ENCODE peak calls at places on chromosomes 3 and 15, in seven cellular contexts. W is H9, B is trophoblast cell, C is neuronal stem cell, D is IMR-90, Q is mesendoderm, E is H1. K is an unnamed sample.
A peak's percentile ranks its signal among the peaks of the same experiment; 100 is the strongest.

GRCh38 chr3:56251343-56251945 is 216.8 kb downstream of the ERC2 start:
- DNase-seq in W (no peak), B (peak; percentile 43), C (peak; percentile 35), D (peak; percentile 51), Q (peak; percentile 56), E (no peak), K (peak; percentile 72)

GRCh38 chr3:69770976-69771634 is 31.8 kb downstream of the MITF start:
- DNase-seq in W (no peak), B (no peak), C (no peak), D (peak; percentile 87), Q (peak; percentile 38), E (no peak), K (peak; percentile 91)

GRCh38 chr15:70835415-70835814 is 18.5 kb downstream of the LARP6 start:
- DNase-seq in W (no peak), B (no peak), C (no peak), D (no peak), Q (no peak), E (no peak), K (no peak)

GRCh38 chr15:73934281-73934680 is 8.0 kb downstream of the LOXL1 start:
- DNase-seq in W (no peak), B (peak; percentile 42), C (no peak), D (no peak), Q (no peak), E (no peak), K (no peak)

GRCh38 chr3:63724987-63725386 is 72.5 kb downstream of the SNTN start:
- DNase-seq in W (peak; percentile 37), B (no peak), C (no peak), D (peak; percentile 87), Q (peak; percentile 92), E (peak; percentile 50), K (no peak)

GRCh38 chr3:126130081-126130855 is 46.3 kb upstream of the SLC41A3 start:
- DNase-seq in W (no peak), B (no peak), C (no peak), D (no peak), Q (no peak), E (no peak), K (no peak)

GRCh38 chr3:127690823-127691452 is 18.2 kb downstream of the ABTB1 start:
- DNase-seq in W (peak; percentile 89), B (peak; percentile 46), C (no peak), D (peak; percentile 70), Q (peak; percentile 88), E (no peak), K (peak; percentile 76)

GRCh38 chr3:71309886-71310285 is 273.6 kb downstream of the FOXP1 start:
- DNase-seq in W (no peak), B (no peak), C (no peak), D (peak; percentile 47), Q (no peak), E (no peak), K (no peak)

GRCh38 chr3:142904639-142905441 is 16.0 kb upstream of the PCOLCE2 start:
- DNase-seq in W (peak; percentile 43), B (no peak), C (no peak), D (no peak), Q (peak; percentile 77), E (no peak), K (no peak)

GRCh38 chr3:181729071-181729915 is 17.6 kb downstream of the SOX2 start:
- DNase-seq in W (no peak), B (no peak), C (no peak), D (no peak), Q (no peak), E (no peak), K (no peak)

GRCh38 chr3:147572970-147573340 is 163.8 kb downstream of the ZIC1 start:
- DNase-seq in W (no peak), B (no peak), C (no peak), D (no peak), Q (no peak), E (no peak), K (no peak)

GRCh38 chr15:95215016-95215415 is 983.7 kb downstream of the MCTP2 start:
- DNase-seq in W (no peak), B (no peak), C (no peak), D (no peak), Q (no peak), E (no peak), K (no peak)

GRCh38 chr3:169479314-169479939 is 184.1 kb downstream of the MECOM start:
- DNase-seq in W (no peak), B (peak; percentile 29), C (no peak), D (no peak), Q (no peak), E (no peak), K (no peak)

GRCh38 chr3:126996905-126997304 is 14.0 kb downstream of the PLXNA1 start:
- DNase-seq in W (no peak), B (no peak), C (no peak), D (peak; percentile 15), Q (no peak), E (no peak), K (no peak)

GRCh38 chr3:50450135-50450911 is 53.1 kb downstream of the CACNA2D2 start:
- DNase-seq in W (no peak), B (peak; percentile 31), C (no peak), D (peak; percentile 15), Q (no peak), E (no peak), K (no peak)

GRCh38 chr3:8301977-8302589 is 199.5 kb upstream of the LMCD1 start:
- DNase-seq in W (no peak), B (no peak), C (peak; percentile 32), D (peak; percentile 59), Q (peak; percentile 75), E (no peak), K (peak; percentile 56)

GRCh38 chr3:8368598-8368997 is 133.0 kb upstream of the LMCD1 start:
- DNase-seq in W (no peak), B (no peak), C (no peak), D (no peak), Q (no peak), E (no peak), K (no peak)

DNA sequence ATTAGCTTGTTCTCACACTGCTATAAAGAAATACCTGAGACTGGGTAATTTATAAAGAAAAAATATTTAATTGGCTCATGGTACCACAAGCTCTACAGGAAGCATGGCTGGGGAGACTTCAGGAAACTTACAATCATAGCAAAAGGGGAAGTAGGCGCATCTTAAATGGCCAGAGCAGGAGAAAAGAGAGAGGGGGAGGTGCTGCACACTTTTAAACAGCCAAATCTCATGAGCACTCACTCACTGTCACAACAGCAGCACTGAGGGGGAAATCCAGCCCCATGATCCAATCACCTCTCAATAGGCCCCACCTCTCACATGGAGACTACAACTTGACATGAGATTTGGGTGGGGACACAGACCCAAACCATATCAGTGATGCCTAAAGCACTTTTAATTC is 82.5 kb downstream of the DCLK3 start:
- DNase-seq in W (no peak), B (no peak), C (no peak), D (no peak), Q (no peak), E (no peak), K (no peak)
- H2BK120ac ChIP-seq in W (no peak overlapping the region), B (no peak overlapping the region), C (no peak overlapping the region), D (peak overlapping the region; percentile 32), Q (no peak overlapping the region), E (no peak overlapping the region), K (no peak overlapping the region)

GRCh38 chr15:38438031-38438986 is 15.6 kb upstream of the FAM98B start:
- DNase-seq in W (no peak), B (peak; percentile 86), C (no peak), D (peak; percentile 14), Q (no peak), E (no peak), K (peak; percentile 30)
- H2BK120ac ChIP-seq in W (no peak overlapping the region), B (no peak overlapping the region), C (no peak overlapping the region), D (no peak overlapping the region), Q (no peak overlapping the region), E (no peak overlapping the region), K (no peak overlapping the region)

GRCh38 chr3:188712257-188712924 is 459.4 kb upstream of the TPRG1 start:
- DNase-seq in W (no peak), B (no peak), C (no peak), D (peak; percentile 92), Q (no peak), E (no peak), K (peak; percentile 88)
- H2BK120ac ChIP-seq in W (no peak overlapping the region), B (no peak overlapping the region), C (no peak overlapping the region), D (peak overlapping the region; percentile 41), Q (no peak overlapping the region), E (no peak overlapping the region), K (no peak overlapping the region)

GRCh38 chr3:193343726-193344222 is 34.8 kb downstream of the ATP13A5 start:
- DNase-seq in W (no peak), B (no peak), C (no peak), D (no peak), Q (no peak), E (no peak), K (no peak)

GRCh38 chr3:193345431-193345830 is 33.1 kb downstream of the ATP13A5 start:
- DNase-seq in W (no peak), B (no peak), C (no peak), D (no peak), Q (no peak), E (no peak), K (no peak)

GRCh38 chr3:193344471-193344870 is 34.1 kb downstream of the ATP13A5 start:
- DNase-seq in W (no peak), B (no peak), C (no peak), D (no peak), Q (no peak), E (no peak), K (no peak)

GRCh38 chr3:193346259-193346658 is 32.3 kb downstream of the ATP13A5 start:
- DNase-seq in W (peak; percentile 39), B (no peak), C (no peak), D (no peak), Q (peak; percentile 68), E (no peak), K (no peak)

GRCh38 chr3:193342551-193342950 is 36.0 kb downstream of the ATP13A5 start:
- DNase-seq in W (no peak), B (no peak), C (no peak), D (no peak), Q (peak; percentile 44), E (no peak), K (no peak)
- H2BK120ac ChIP-seq in W (no peak overlapping the region), B (no peak overlapping the region), C (no peak overlapping the region), D (no peak overlapping the region), Q (no peak overlapping the region), E (no peak overlapping the region), K (no peak overlapping the region)

GRCh38 chr3:183904833-183905780 is 20.4 kb upstream of the PARL start:
- DNase-seq in W (no peak), B (no peak), C (no peak), D (no peak), Q (no peak), E (no peak), K (no peak)

GRCh38 chr3:183909030-183909600 is 24.4 kb upstream of the PARL start:
- DNase-seq in W (no peak), B (no peak), C (no peak), D (no peak), Q (no peak), E (no peak), K (no peak)

GRCh38 chr3:183906234-183906921 is 21.7 kb upstream of the PARL start:
- DNase-seq in W (no peak), B (no peak), C (no peak), D (no peak), Q (no peak), E (no peak), K (no peak)

GRCh38 chr3:183907911-183908331 is 23.2 kb upstream of the PARL start:
- DNase-seq in W (no peak), B (no peak), C (no peak), D (no peak), Q (no peak), E (no peak), K (no peak)

GRCh38 chr3:183907176-183907575 is 22.5 kb upstream of the PARL start:
- DNase-seq in W (peak; percentile 40), B (no peak), C (no peak), D (no peak), Q (no peak), E (no peak), K (no peak)
- H2BK120ac ChIP-seq in W (no peak overlapping the region), B (no peak overlapping the region), C (no peak overlapping the region), D (no peak overlapping the region), Q (no peak overlapping the region), E (no peak overlapping the region), K (no peak overlapping the region)

GRCh38 chr3:133701435-133702358 is 40.0 kb upstream of the TOPBP1 start:
- DNase-seq in W (no peak), B (no peak), C (no peak), D (no peak), Q (no peak), E (no peak), K (no peak)
- H2BK120ac ChIP-seq in W (no peak overlapping the region), B (no peak overlapping the region), C (no peak overlapping the region), D (no peak overlapping the region), Q (no peak overlapping the region), E (no peak overlapping the region), K (no peak overlapping the region)